ENCODE peak calls at places on chromosome 11, in nine cellular contexts. P, T, L, S, X, W, O, M and V are unnamed samples.
A peak's percentile ranks its signal among the peaks of the same experiment; 100 is the strongest.

GRCh38 chr11:132632641-132633124 is 899.6 kb downstream of the OPCML start:
- DNase-seq in P (peak; percentile 17), T (no peak), L (no peak), S (peak; percentile 39), X (peak; percentile 7), W (no peak), O (no peak), M (no peak), V (no peak)

GRCh38 chr11:29449280-29450074 is 567.4 kb downstream of the KCNA4 start:
- DNase-seq in P (no peak), T (no peak), L (no peak), S (no peak), X (no peak), W (no peak), O (no peak), M (no peak), V (no peak)

GRCh38 chr11:12674571-12674935 is 332 bp downstream of the TEAD1 start:
- DNase-seq in P (no peak), T (no peak), L (no peak), S (peak; percentile 81), X (no peak), W (no peak), O (peak; percentile 40), M (no peak), V (no peak)

GRCh38 chr11:71451596-71452353 is 1.2 kb upstream of the NADSYN1 start:
- DNase-seq in P (no peak), T (peak; percentile 50), L (peak; percentile 50), S (no peak), X (no peak), W (peak; percentile 14), O (no peak), M (no peak), V (no peak)

GRCh38 chr11:27677108-27677507 is 23.1 kb downstream of the BDNF start:
- DNase-seq in P (no peak), T (no peak), L (no peak), S (no peak), X (no peak), W (no peak), O (no peak), M (no peak), V (no peak)

GRCh38 chr11:130726234-130726559 is 190.1 kb downstream of the SNX19 start:
- DNase-seq in P (no peak), T (no peak), L (no peak), S (no peak), X (no peak), W (no peak), O (no peak), M (no peak), V (no peak)

GRCh38 chr11:26976389-26976788 is 17.5 kb upstream of the FIBIN start:
- DNase-seq in P (no peak), T (no peak), L (no peak), S (no peak), X (no peak), W (no peak), O (no peak), M (no peak), V (no peak)

GRCh38 chr11:108586600-108586999 is 7.0 kb downstream of the EXPH5 start:
- DNase-seq in P (no peak), T (no peak), L (no peak), S (no peak), X (peak; percentile 7), W (no peak), O (no peak), M (no peak), V (no peak)

GRCh38 chr11:80417681-80418080 is 976.9 kb upstream of the TENM4 start:
- DNase-seq in P (no peak), T (no peak), L (no peak), S (no peak), X (no peak), W (no peak), O (no peak), M (no peak), V (no peak)

GRCh38 chr11:20337526-20338154 is 25.9 kb upstream of the HTATIP2 start:
- DNase-seq in P (no peak), T (no peak), L (no peak), S (peak; percentile 74), X (peak; percentile 42), W (peak; percentile 18), O (no peak), M (no peak), V (no peak)

GRCh38 chr11:125990244-125990643 is 44.4 kb downstream of the VSIG10L2 start:
- DNase-seq in P (no peak), T (no peak), L (peak; percentile 36), S (no peak), X (no peak), W (no peak), O (no peak), M (no peak), V (no peak)

GRCh38 chr11:24837112-24837511 is 340.3 kb downstream of the LUZP2 start:
- DNase-seq in P (no peak), T (no peak), L (no peak), S (no peak), X (no peak), W (no peak), O (no peak), M (no peak), V (no peak)

GRCh38 chr11:78510597-78510996 is 64.1 kb downstream of the NARS2 start:
- DNase-seq in P (no peak), T (no peak), L (no peak), S (no peak), X (no peak), W (no peak), O (no peak), M (no peak), V (no peak)

GRCh38 chr11:45374632-45375031 is 88.5 kb upstream of the SYT13 start:
- DNase-seq in P (no peak), T (no peak), L (no peak), S (no peak), X (no peak), W (no peak), O (no peak), M (no peak), V (no peak)

GRCh38 chr11:126282361-126282741 is 542 bp upstream of the TIRAP start:
- DNase-seq in P (no peak), T (no peak), L (peak; percentile 43), S (peak; percentile 81), X (no peak), W (peak; percentile 18), O (peak; percentile 34), M (no peak), V (peak; percentile 59)

GRCh38 chr11:66371627-66372415 is at the start of gene SLC29A2:
- DNase-seq in P (no peak), T (peak; percentile 75), L (peak; percentile 92), S (peak; percentile 91), X (peak; percentile 68), W (no peak), O (peak; percentile 88), M (no peak), V (peak; percentile 33)

GRCh38 chr11:985848-986247 is 50.7 kb downstream of the MUC6 start:
- DNase-seq in P (no peak), T (no peak), L (no peak), S (no peak), X (no peak), W (no peak), O (no peak), M (no peak), V (no peak)

GRCh38 chr11:41536001-41536568 is 76.6 kb upstream of the LRRC4C start:
- DNase-seq in P (no peak), T (no peak), L (no peak), S (no peak), X (no peak), W (no peak), O (no peak), M (no peak), V (no peak)

GRCh38 chr11:69396051-69396947 is 85.2 kb upstream of the LINC01488 start:
- DNase-seq in P (no peak), T (peak; percentile 46), L (no peak), S (no peak), X (no peak), W (no peak), O (no peak), M (no peak), V (no peak)
- TF ChIP-seq EP300 in P (no peak), T (no peak), L (no peak), S (no peak), X (no peak), W (no peak), O (no peak), M (no peak), V (no peak)

GRCh38 chr11:102478660-102479245 is 26.2 kb upstream of the TMEM123 start:
- DNase-seq in P (peak; percentile 3), T (no peak), L (no peak), S (no peak), X (no peak), W (no peak), O (no peak), M (no peak), V (no peak)
- H3K4me3 ChIP-seq in P (no peak overlapping the region), T (no peak overlapping the region), L (no peak overlapping the region), S (no peak overlapping the region), X (no peak overlapping the region), W (no peak overlapping the region), O (no peak overlapping the region), M (no peak overlapping the region), V (no peak overlapping the region)

GRCh38 chr11:124482362-124483147 is 37.1 kb upstream of the OR8B8 start:
- DNase-seq in P (no peak), T (no peak), L (no peak), S (no peak), X (no peak), W (no peak), O (no peak), M (no peak), V (no peak)

GRCh38 chr11:124481365-124482323 is 36.1 kb upstream of the OR8B8 start:
- DNase-seq in P (no peak), T (no peak), L (no peak), S (peak; percentile 4), X (peak; percentile 23), W (peak; percentile 9), O (no peak), M (no peak), V (no peak)

DNA sequence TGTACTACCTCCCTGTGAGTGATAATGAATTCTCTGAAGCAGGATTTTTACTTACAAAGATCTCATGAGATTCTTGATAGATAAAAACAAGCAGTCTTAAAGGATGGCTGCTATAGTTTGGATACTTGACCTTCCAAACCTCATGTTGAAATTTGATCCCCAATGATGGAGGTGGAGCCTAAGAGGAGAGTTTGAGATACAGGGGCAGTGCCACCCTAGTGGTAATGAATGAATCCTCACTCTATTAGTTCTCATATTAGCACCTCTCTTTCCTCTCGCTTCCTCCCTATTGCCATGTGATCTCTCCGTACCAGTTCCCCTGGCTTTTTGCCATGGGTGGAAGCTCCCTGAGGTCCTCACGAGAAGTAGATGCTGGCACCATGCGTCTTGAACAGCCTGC is 37.9 kb upstream of the OR8B8 start:
- DNase-seq in P (no peak), T (no peak), L (no peak), S (no peak), X (no peak), W (no peak), O (no peak), M (no peak), V (no peak)
- TF ChIP-seq EP300 in P (no peak), T (no peak), L (no peak), S (no peak), X (no peak), W (no peak), O (no peak), M (no peak), V (no peak)

DNA sequence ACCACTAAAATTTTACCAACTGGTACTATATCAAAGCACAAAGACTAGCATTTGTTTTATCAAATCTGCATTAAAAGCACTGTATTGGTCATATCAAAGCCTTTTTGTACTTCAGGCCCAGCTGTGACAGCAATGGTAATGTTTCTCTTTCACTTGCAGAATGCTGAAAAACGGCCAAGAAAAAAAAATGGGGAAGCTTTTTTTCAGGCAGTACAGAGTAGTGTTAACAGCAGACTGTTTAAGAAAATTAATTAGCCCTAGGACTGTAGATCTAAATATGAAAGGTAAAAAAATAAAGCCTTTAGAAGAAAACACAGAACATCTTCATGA is 33.3 kb downstream of the DENND5A start:
- DNase-seq in P (no peak), T (no peak), L (no peak), S (no peak), X (no peak), W (no peak), O (no peak), M (no peak), V (no peak)
- H3K4me3 ChIP-seq in P (peak overlapping the region; percentile 38), T (peak overlapping the region; percentile 38), L (peak overlapping the region; percentile 24), S (no peak overlapping the region), X (no peak overlapping the region), W (no peak overlapping the region), O (peak overlapping the region; percentile 20), M (peak overlapping the region; percentile 34), V (peak overlapping the region; percentile 13)